ENCODE peak calls at places on chromosome 7, in six cellular contexts. T is small intestine; D is stimulated activated CD4-positive, alpha-beta T cell treated with anti-CD3 and anti-CD28 coated beads, TNF-alpha, amount 100 ng/mL, for 1 hour; Y is AG09319; F is cardiac muscle cell; C is LoVo. A is an unnamed sample.

GRCh38 chr7:98360221-98361124 is 40.4 kb downstream of the BAIAP2L1 start:
- DNase-seq in T (peak), D (no peak), C (peak), Y (no peak), F (peak), A (no peak)

GRCh38 chr7:157460721-157461120 is 123.9 kb downstream of the DNAJB6 start:
- DNase-seq in T (no peak), C (no peak), D (no peak), F (no peak), Y (no peak), A (no peak)

GRCh38 chr7:106737202-106737562 is 76.2 kb upstream of the CCDC71L start:
- DNase-seq in D (no peak), C (no peak), F (no peak), Y (no peak), T (no peak), A (no peak)

GRCh38 chr7:114785496-114785895 is 136.4 kb upstream of the MDFIC start:
- DNase-seq in F (no peak), T (no peak), C (no peak), Y (no peak), D (no peak), A (no peak)

GRCh38 chr7:139720705-139721231 is 57.0 kb downstream of the HIPK2 start:
- DNase-seq in T (peak), C (peak), Y (no peak), F (no peak), D (no peak), A (no peak)

GRCh38 chr7:100726998-100727761 is 6.2 kb upstream of the ZAN start:
- DNase-seq in F (no peak), C (no peak), D (no peak), T (no peak), Y (peak), A (peak)

GRCh38 chr7:99375070-99375807 is 709 bp downstream of the ARPC1B start:
- DNase-seq in T (peak), F (peak), Y (peak), C (peak), D (peak), A (no peak)

GRCh38 chr7:89458076-89458475 is 662.5 kb upstream of the TEX47 start:
- DNase-seq in Y (no peak), D (no peak), F (no peak), T (no peak), C (no peak), A (no peak)

GRCh38 chr7:87933605-87933952 is 472 bp upstream of the ADAM22 start:
- DNase-seq in T (no peak), F (no peak), D (no peak), Y (no peak), C (no peak), A (no peak)

GRCh38 chr7:67947651-67948050 is 951.0 kb downstream of the TYW1 start:
- DNase-seq in C (no peak), Y (no peak), F (no peak), D (no peak), T (no peak), A (no peak)

GRCh38 chr7:50657341-50657873 is 92.2 kb upstream of the DDC start:
- DNase-seq in D (no peak), F (no peak), Y (no peak), T (no peak), C (no peak), A (peak)

GRCh38 chr7:36810476-36810875 is 86.2 kb upstream of the AOAH start:
- DNase-seq in C (no peak), F (no peak), Y (no peak), D (no peak), T (peak), A (no peak)

GRCh38 chr7:156218544-156219306 is 406.5 kb upstream of the SHH start:
- DNase-seq in C (no peak), Y (no peak), D (no peak), T (no peak), F (no peak), A (no peak)

GRCh38 chr7:43869898-43870240 is 552 bp upstream of the MRPS24 start:
- DNase-seq in Y (peak), F (no peak), T (no peak), C (peak), D (no peak), A (peak)

GRCh38 chr7:99312316-99313203 is 13.1 kb upstream of the ARPC1A start:
- DNase-seq in F (peak), Y (peak), T (peak), D (peak), C (peak), A (no peak)

GRCh38 chr7:127619681-127620405 is 1.9 kb upstream of the PAX4 start:
- DNase-seq in F (no peak), T (no peak), D (no peak), Y (no peak), C (no peak), A (no peak)

GRCh38 chr7:26543345-26543744 is 251.7 kb downstream of the SNX10 start:
- DNase-seq in Y (no peak), F (no peak), C (no peak), D (no peak), T (no peak), A (no peak)

GRCh38 chr7:23117841-23118240 is 12.3 kb downstream of the KLHL7 start:
- DNase-seq in C (no peak), T (no peak), F (peak), Y (no peak), D (no peak), A (no peak)

GRCh38 chr7:143250822-143251221 is 12.4 kb upstream of the GSTK1 start:
- DNase-seq in C (no peak), Y (no peak), T (no peak), D (no peak), F (no peak), A (no peak)

GRCh38 chr7:121605297-121605640 is 209.2 kb upstream of the FAM3C start:
- DNase-seq in Y (no peak), D (no peak), F (peak), T (peak), C (no peak), A (no peak)

GRCh38 chr7:158056761-158057160 is 530.9 kb downstream of the PTPRN2 start:
- DNase-seq in C (no peak), Y (no peak), D (no peak), F (no peak), T (no peak), A (no peak)

GRCh38 chr7:80039255-80039884 is 95.3 kb upstream of the GNAI1 start:
- DNase-seq in T (no peak), C (no peak), Y (no peak), D (no peak), F (no peak), A (no peak)

GRCh38 chr7:74514131-74514591 is 60.5 kb downstream of the GTF2IRD1 start:
- DNase-seq in D (no peak), T (no peak), F (peak), C (no peak), Y (no peak), A (no peak)

GRCh38 chr7:102321351-102322201 is 34.7 kb downstream of the SPDYE6 start:
- DNase-seq in Y (no peak), T (peak), D (no peak), F (no peak), C (no peak), A (no peak)